ENCODE peak calls at places on chromosomes 6 and 20, in ten cellular contexts. R is activated CD4-positive, alpha-beta T cell treated with anti-CD3 and anti-CD28 coated beads for 36 hours; Q is Right ventricle myocardium inferior; I is HCEC 1CT; N is midbrain; S is sciatic nerve; B is AG20443; L is glomerular endothelial cell; P is stimulated activated CD4-positive, alpha-beta T cell treated with anti-CD3 and anti-CD28 coated beads, Interleukin-1b, Interleukin-23, amount 100 ng/mL, for 24 hours; M is H9. Z is an unnamed sample.
A peak's percentile ranks its signal among the peaks of the same experiment; 100 is the strongest.

GRCh38 chr6:46044876-46045617 is 29.4 kb upstream of the CLIC5 start:
- DNase-seq in P (no peak), M (no peak), R (peak; percentile 43), N (no peak), I (peak; percentile 78), Q (no peak), B (peak; percentile 70), S (peak; percentile 66), L (peak; percentile 72), Z (peak; percentile 32)

GRCh38 chr6:136265101-136265500 is 15.0 kb upstream of the MTFR2 start:
- DNase-seq in Q (no peak), L (no peak), P (no peak), N (no peak), R (no peak), I (no peak), B (no peak), M (no peak), S (no peak), Z (no peak)

GRCh38 chr6:152566040-152566875 is 70.9 kb downstream of the SYNE1 start:
- DNase-seq in I (no peak), S (no peak), M (no peak), R (no peak), P (no peak), N (no peak), Q (no peak), L (no peak), B (no peak), Z (no peak)

GRCh38 chr6:10082385-10082784 is 332.5 kb downstream of the TFAP2A start:
- DNase-seq in M (no peak), L (no peak), R (no peak), N (peak; percentile 10), P (no peak), Q (no peak), I (no peak), B (no peak), S (no peak), Z (no peak)

GRCh38 chr6:123962508-123962907 is 158.8 kb downstream of the NKAIN2 start:
- DNase-seq in L (no peak), B (no peak), Q (no peak), I (no peak), R (no peak), P (no peak), S (no peak), N (no peak), M (no peak), Z (no peak)

GRCh38 chr6:44734886-44735630 is 347.6 kb downstream of the CDC5L start:
- DNase-seq in P (no peak), I (no peak), S (no peak), R (no peak), N (no peak), L (no peak), Q (no peak), M (no peak), B (no peak), Z (no peak)

GRCh38 chr20:22801528-22801927 is 217.2 kb upstream of the FOXA2 start:
- DNase-seq in Q (no peak), I (no peak), R (no peak), N (no peak), S (no peak), L (no peak), P (no peak), B (no peak), M (no peak), Z (no peak)

GRCh38 chr6:115891111-115891669 is 169.5 kb downstream of the FRK start:
- DNase-seq in R (no peak), S (no peak), N (no peak), L (no peak), M (no peak), I (peak; percentile 49), P (no peak), Q (no peak), B (peak; percentile 61), Z (no peak)

GRCh38 chr6:41503841-41504525 is 42.2 kb upstream of the FOXP4 start:
- DNase-seq in N (no peak), Q (no peak), P (no peak), L (no peak), S (peak; percentile 69), R (peak; percentile 44), B (peak; percentile 66), I (no peak), M (no peak), Z (peak; percentile 43)

GRCh38 chr6:11609324-11610071 is 71.9 kb downstream of the TMEM170B start:
- DNase-seq in R (no peak), N (peak; percentile 34), S (no peak), P (no peak), L (peak; percentile 99), Q (peak; percentile 75), I (peak; percentile 85), M (no peak), B (peak; percentile 89), Z (peak; percentile 45)

GRCh38 chr6:151240036-151240685 is 394 bp downstream of the AKAP12 start:
- DNase-seq in R (peak; percentile 79), N (peak; percentile 54), L (no peak), Q (peak; percentile 89), I (peak; percentile 56), S (peak; percentile 90), B (peak; percentile 93), M (peak; percentile 94), P (no peak), Z (peak; percentile 89)

GRCh38 chr6:132465530-132466485 is 47.1 kb downstream of the STX7 start:
- DNase-seq in B (no peak), L (peak; percentile 22), N (no peak), P (no peak), S (no peak), Q (no peak), R (no peak), M (no peak), I (no peak), Z (no peak)

GRCh38 chr6:40717411-40718057 is 130.4 kb upstream of the LRFN2 start:
- DNase-seq in B (no peak), P (no peak), S (no peak), I (no peak), R (no peak), L (no peak), Q (no peak), M (no peak), N (no peak), Z (no peak)

GRCh38 chr6:168925671-168926070 is 328.0 kb downstream of the THBS2 start:
- DNase-seq in B (no peak), P (no peak), R (no peak), S (no peak), Q (no peak), N (no peak), L (no peak), I (no peak), M (no peak), Z (no peak)

GRCh38 chr6:66851930-66852329 is 1144.9 kb upstream of the EYS start:
- DNase-seq in L (no peak), I (no peak), B (no peak), M (no peak), N (no peak), P (no peak), R (no peak), S (no peak), Q (no peak), Z (no peak)

GRCh38 chr20:32572271-32572968 is 12.7 kb downstream of the NOL4L start:
- DNase-seq in L (no peak), R (no peak), S (no peak), P (no peak), M (no peak), Q (no peak), I (no peak), B (no peak), N (no peak), Z (no peak)

GRCh38 chr6:143742070-143742954 is 64.5 kb downstream of the PHACTR2 start:
- DNase-seq in I (no peak), M (no peak), B (peak; percentile 21), N (no peak), Q (no peak), P (no peak), S (no peak), R (no peak), L (no peak), Z (no peak)

GRCh38 chr6:14354919-14355572 is 237.5 kb downstream of the CD83 start:
- DNase-seq in B (peak; percentile 66), I (peak; percentile 68), L (no peak), P (peak; percentile 31), R (peak; percentile 72), S (peak; percentile 82), Q (peak; percentile 74), N (peak; percentile 2), M (no peak), Z (peak; percentile 77)

GRCh38 chr6:117477988-117478852 is 4.3 kb upstream of the DCBLD1 start:
- DNase-seq in M (peak; percentile 43), Q (no peak), B (peak; percentile 18), R (peak; percentile 37), L (no peak), N (peak; percentile 46), P (no peak), S (no peak), I (peak; percentile 39), Z (no peak)

GRCh38 chr6:98416027-98416426 is 418.3 kb upstream of the POU3F2 start:
- DNase-seq in N (peak; percentile 71), I (no peak), M (no peak), B (no peak), R (no peak), S (no peak), Q (no peak), P (no peak), L (no peak), Z (no peak)

GRCh38 chr6:35727206-35727934 is 9.5 kb upstream of the ARMC12 start:
- DNase-seq in P (no peak), I (peak; percentile 81), B (peak; percentile 66), N (peak; percentile 84), M (peak; percentile 77), R (no peak), S (peak; percentile 88), Q (peak; percentile 93), L (no peak), Z (peak; percentile 93)

GRCh38 chr20:5535211-5535756 is 214.9 kb upstream of the SHLD1 start:
- DNase-seq in R (no peak), B (peak; percentile 65), I (peak; percentile 89), N (no peak), P (no peak), S (no peak), Q (no peak), L (no peak), M (no peak), Z (no peak)

GRCh38 chr6:14292119-14292518 is 174.5 kb downstream of the CD83 start:
- DNase-seq in M (no peak), L (no peak), S (no peak), Q (no peak), N (no peak), I (no peak), P (no peak), R (no peak), B (no peak), Z (no peak)

GRCh38 chr20:5809495-5809894 is 59.3 kb downstream of the SHLD1 start:
- DNase-seq in N (no peak), S (no peak), I (no peak), P (no peak), M (no peak), R (no peak), Q (no peak), L (no peak), B (no peak), Z (no peak)

GRCh38 chr20:32527447-32528055 is 57.6 kb downstream of the NOL4L start:
- DNase-seq in R (peak; percentile 66), Q (no peak), L (no peak), N (peak; percentile 24), S (no peak), M (no peak), I (no peak), B (no peak), P (no peak), Z (peak; percentile 54)

GRCh38 chr6:7156666-7157278 is 49.0 kb downstream of the RREB1 start:
- DNase-seq in P (no peak), N (no peak), R (no peak), B (peak; percentile 89), I (peak; percentile 85), S (no peak), M (no peak), L (no peak), Q (no peak), Z (no peak)

GRCh38 chr6:136326038-136326561 is 36.5 kb upstream of the BCLAF1 start:
- DNase-seq in M (no peak), P (no peak), R (no peak), Q (no peak), N (no peak), L (no peak), B (no peak), S (no peak), I (no peak), Z (no peak)

GRCh38 chr6:32196682-32197616 is 4.5 kb upstream of the GPSM3 start:
- DNase-seq in S (no peak), B (no peak), P (no peak), L (no peak), M (peak; percentile 54), N (peak; percentile 43), I (no peak), R (peak; percentile 17), Q (no peak), Z (peak; percentile 60)

Z was measured in left ventricle myocardium superior.